ENCODE peak calls at places on chromosomes 4 and X, in six cellular contexts. F is endothelial cell of umbilical vein, T is HepG2, E is neural progenitor cell, G is GM12878, A is H1. N is an unnamed sample.
A peak's percentile ranks its signal among the peaks of the same experiment; 100 is the strongest.

GRCh38 chr4:135838889-135839288 is 1637.3 kb upstream of the PABPC4L start:
- DNase-seq in G (no peak), E (peak; percentile 15), T (no peak), F (peak; percentile 6), A (no peak), N (no peak)

GRCh38 chrX:147738260-147738659 is 173.5 kb upstream of the FMR1 start:
- DNase-seq in G (no peak), T (no peak), F (no peak), A (no peak), E (no peak), N (no peak)

GRCh38 chrX:84737471-84737871 is 235.2 kb upstream of the HDX start:
- DNase-seq in G (no peak), E (no peak), F (no peak), T (no peak), A (no peak), N (peak; percentile 50)

GRCh38 chr4:108030332-108030731 is 40.6 kb downstream of the HADH start:
- DNase-seq in A (no peak), T (peak; percentile 30), G (no peak), E (peak; percentile 76), F (peak; percentile 49), N (peak; percentile 87)

GRCh38 chr4:11615601-11616000 is 186.9 kb upstream of the HS3ST1 start:
- DNase-seq in E (no peak), A (no peak), F (no peak), G (no peak), T (no peak), N (no peak)

GRCh38 chr4:77201857-77202256 is 44.9 kb downstream of the CCNG2 start:
- DNase-seq in E (no peak), A (no peak), G (no peak), T (no peak), F (no peak), N (peak; percentile 36)

GRCh38 chrX:40867352-40867751 is 132.0 kb upstream of the MED14 start:
- DNase-seq in F (peak; percentile 71), E (no peak), T (peak; percentile 57), G (no peak), A (no peak), N (peak; percentile 37)

GRCh38 chrX:121365572-121366161 is 318.3 kb downstream of the GLUD2 start:
- DNase-seq in E (peak; percentile 19), G (no peak), F (no peak), T (no peak), A (no peak), N (no peak)

GRCh38 chr4:71130827-71131603 is 137.6 kb downstream of the DCK start:
- DNase-seq in T (no peak), F (no peak), G (no peak), E (peak; percentile 58), A (no peak), N (peak; percentile 92)

GRCh38 chr4:15333692-15334633 is 93.9 kb upstream of the C1QTNF7 start:
- DNase-seq in G (peak; percentile 32), T (no peak), E (no peak), A (no peak), F (no peak), N (peak; percentile 67)

GRCh38 chrX:33188286-33188685 is 23.1 kb downstream of the DMD start:
- DNase-seq in G (no peak), F (no peak), A (no peak), T (no peak), E (peak; percentile 50), N (no peak)

GRCh38 chr4:152545088-152545487 is 9.2 kb upstream of the FBXW7 start:
- DNase-seq in A (no peak), G (no peak), T (no peak), E (no peak), F (no peak), N (no peak)

DNA sequence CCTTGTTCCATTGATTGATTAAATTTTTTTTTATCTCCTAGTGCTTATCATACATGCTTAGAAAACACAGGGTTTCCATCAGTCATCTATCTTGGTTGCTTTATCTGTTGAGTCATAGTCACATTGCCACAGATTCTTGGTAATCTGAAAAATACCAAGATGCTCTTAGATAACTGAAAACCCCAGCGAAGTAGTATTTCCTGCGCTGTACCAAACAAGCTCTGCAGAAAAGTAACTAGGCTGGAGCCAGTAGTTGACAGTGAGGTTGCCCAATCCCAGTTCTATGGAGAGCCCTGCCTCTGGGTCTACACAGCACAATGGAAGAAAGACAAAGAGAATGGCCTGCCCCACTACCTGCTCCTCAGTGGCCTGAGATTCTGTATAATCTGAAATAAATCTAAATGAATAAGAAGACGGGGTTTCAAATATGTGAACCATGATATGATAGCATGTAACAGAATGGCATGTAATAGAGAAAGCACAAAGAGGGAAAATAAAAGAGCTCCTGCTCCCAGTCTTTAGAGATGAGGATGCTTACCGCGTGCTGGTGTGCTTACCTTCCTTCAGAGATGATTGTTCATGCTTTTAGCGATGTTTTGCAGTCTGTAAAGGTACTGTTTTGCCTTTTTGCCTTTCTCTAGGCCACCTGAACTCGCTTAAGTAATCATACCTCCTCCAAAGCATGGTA is 55.3 kb upstream of the RAPGEF2 start:
- DNase-seq in E (no peak), A (no peak), T (peak; percentile 25), G (no peak), F (peak; percentile 19), N (peak; percentile 2)
- H2AFZ ChIP-seq in E (peak overlapping the region; percentile 61), A (peak overlapping the region; percentile 99), T (peak overlapping the region; percentile 92), G (no peak overlapping the region), F (peak overlapping the region; percentile 100), N (peak overlapping the region; percentile 87)

GRCh38 chrX:45799576-45799975 is 598.9 kb upstream of the DIPK2B start:
- DNase-seq in T (no peak), F (no peak), G (no peak), E (no peak), A (no peak), N (no peak)

GRCh38 chrX:45806410-45807121 is 605.9 kb upstream of the DIPK2B start:
- DNase-seq in A (no peak), E (no peak), G (peak; percentile 5), T (no peak), F (peak; percentile 71), N (peak; percentile 82)

GRCh38 chrX:45803383-45803921 is 602.8 kb upstream of the DIPK2B start:
- DNase-seq in E (no peak), G (no peak), T (no peak), F (peak; percentile 61), A (no peak), N (peak; percentile 90)

GRCh38 chrX:45801554-45801953 is 600.9 kb upstream of the DIPK2B start:
- DNase-seq in F (peak; percentile 43), E (peak; percentile 13), G (no peak), T (no peak), A (no peak), N (peak; percentile 57)
- H3K9ac ChIP-seq in F (no peak overlapping the region), E (no peak overlapping the region), G (no peak overlapping the region), T (no peak overlapping the region), A (no peak overlapping the region), N (peak overlapping the region; percentile 86)

GRCh38 chr4:73445383-73446335 is 9.6 kb downstream of the AFP start:
- DNase-seq in F (no peak), G (no peak), E (no peak), A (no peak), T (no peak), N (no peak)
- H2AFZ ChIP-seq in F (no peak overlapping the region), G (no peak overlapping the region), E (peak overlapping the region; percentile 9), A (no peak overlapping the region), T (no peak overlapping the region), N (no peak overlapping the region)

GRCh38 chr4:69858683-69859082 is 1.3 kb downstream of the SULT1E1 start:
- DNase-seq in E (no peak), A (no peak), G (no peak), F (peak; percentile 77), T (no peak), N (no peak)
- H3K9ac ChIP-seq in E (no peak overlapping the region), A (no peak overlapping the region), G (no peak overlapping the region), F (no peak overlapping the region), T (no peak overlapping the region), N (no peak overlapping the region)

DNA sequence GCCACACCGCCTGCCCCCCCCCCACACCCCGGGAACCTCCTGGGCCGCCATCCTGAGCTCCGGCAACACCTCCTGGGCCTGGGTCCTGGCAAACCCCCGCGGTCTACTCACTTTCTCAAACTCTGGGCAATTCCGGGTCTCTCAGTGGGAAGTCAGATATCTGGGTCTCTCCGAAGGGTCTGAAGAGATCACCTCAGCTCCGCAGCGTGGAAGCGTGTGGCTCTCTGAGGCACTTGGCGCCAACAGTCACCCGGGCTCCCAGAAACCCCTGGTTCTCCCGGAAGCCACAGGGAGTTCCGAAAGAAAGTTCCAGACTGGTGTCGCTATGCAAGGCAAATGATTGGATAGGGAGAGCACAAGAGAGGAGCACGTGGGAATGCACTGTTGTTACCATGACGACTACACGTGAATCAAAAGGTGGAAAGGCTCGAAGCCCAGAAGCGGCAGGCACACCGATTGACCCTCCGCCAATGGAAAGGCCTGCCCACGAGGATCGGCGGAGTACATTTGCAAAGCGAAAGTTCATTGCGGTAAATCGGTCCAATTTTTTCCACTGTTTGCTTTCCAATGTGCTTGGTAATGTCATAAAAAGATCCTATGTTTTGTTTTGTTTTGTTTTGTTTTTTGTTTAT is at the start of gene PNMA6E:
- DNase-seq in T (no peak), A (no peak), E (no peak), G (no peak), F (no peak), N (no peak)
- H2AFZ ChIP-seq in T (no peak within 1 kb of the TSS), A (no peak within 1 kb of the TSS), E (no peak within 1 kb of the TSS), G (no peak within 1 kb of the TSS), F (no peak within 1 kb of the TSS), N (no peak within 1 kb of the TSS)

GRCh38 chr4:13527983-13528822 is 16.1 kb downstream of the NKX3-2 start:
- DNase-seq in F (no peak), E (no peak), A (peak; percentile 63), G (peak; percentile 56), T (no peak), N (no peak)
- H3K9ac ChIP-seq in F (no peak overlapping the region), E (no peak overlapping the region), A (no peak overlapping the region), G (no peak overlapping the region), T (no peak overlapping the region), N (no peak overlapping the region)

GRCh38 chr4:184281231-184282139 is 63.8 kb upstream of the ENPP6 start:
- DNase-seq in E (no peak), A (peak; percentile 17), F (no peak), T (no peak), G (peak; percentile 88), N (no peak)

GRCh38 chr4:184280104-184280503 is 62.4 kb upstream of the ENPP6 start:
- DNase-seq in T (no peak), G (no peak), A (no peak), F (no peak), E (no peak), N (no peak)

GRCh38 chr4:184282251-184282713 is 64.6 kb upstream of the ENPP6 start:
- DNase-seq in E (peak; percentile 21), G (peak; percentile 80), A (no peak), T (peak; percentile 61), F (no peak), N (peak; percentile 33)

GRCh38 chr4:184279496-184280082 is 61.9 kb upstream of the ENPP6 start:
- DNase-seq in G (no peak), A (peak; percentile 14), F (no peak), T (no peak), E (no peak), N (no peak)

DNA sequence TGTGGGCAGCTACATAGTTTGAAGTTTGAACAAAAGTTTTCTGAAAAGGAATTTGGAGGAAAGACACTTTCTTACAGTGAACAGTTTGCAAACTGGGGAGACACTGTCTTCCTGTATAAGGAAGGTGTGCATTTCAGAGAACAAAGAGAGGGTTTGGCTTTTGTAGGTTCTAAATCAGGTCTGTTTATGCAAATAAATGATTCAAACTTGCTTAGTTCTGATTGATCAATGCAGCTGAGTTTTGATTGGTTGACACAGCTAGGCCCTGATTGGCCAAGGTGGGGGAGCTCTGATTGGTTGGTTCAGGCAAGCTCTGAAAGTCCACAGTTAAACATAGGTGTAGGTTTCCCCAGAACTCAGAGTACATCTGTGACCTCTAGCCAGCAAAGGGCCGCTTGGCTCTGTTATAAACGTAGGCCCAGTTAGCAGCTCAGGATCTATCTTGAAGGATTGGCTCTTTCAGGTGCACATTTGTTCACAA is 63.0 kb upstream of the ENPP6 start:
- DNase-seq in E (no peak), A (no peak), T (peak; percentile 28), G (peak; percentile 95), F (no peak), N (no peak)
- H2AFZ ChIP-seq in E (no peak overlapping the region), A (no peak overlapping the region), T (no peak overlapping the region), G (no peak overlapping the region), F (no peak overlapping the region), N (no peak overlapping the region)

N was measured in GM23248.